ENCODE peak calls at places on chromosomes 7 and 10, in eight cellular contexts. One of them, this sample, is unnamed.

GRCh38 chr10:73253226-73253557 is 748 bp upstream of the MRPS16 start:
- DNase-seq in heart left ventricle: no peak
- DNase-seq in NCI-H1105 treated with DMSO at 0.1 percent for 48 hours: no peak
- DNase-seq in neural crest cell: no peak
- DNase-seq in globus pallidus: no peak
- DNase-seq in ELR: peak; percentile 44
- DNase-seq in right cardiac atrium: no peak
- DNase-seq in psoas muscle: no peak
- DNase-seq in this sample: no peak

GRCh38 chr7:98167653-98168052 is 43.6 kb upstream of the BHLHA15 start:
- DNase-seq in heart left ventricle: no peak
- DNase-seq in neural crest cell: no peak
- DNase-seq in right cardiac atrium: no peak
- DNase-seq in ELR: no peak
- DNase-seq in psoas muscle: no peak
- DNase-seq in NCI-H1105 treated with DMSO at 0.1 percent for 48 hours: no peak
- DNase-seq in globus pallidus: no peak
- DNase-seq in this sample: no peak

GRCh38 chr7:47539398-47540052 is 42.4 kb downstream of the TNS3 start:
- DNase-seq in neural crest cell: no peak
- DNase-seq in heart left ventricle: no peak
- DNase-seq in right cardiac atrium: no peak
- DNase-seq in ELR: peak; percentile 61
- DNase-seq in psoas muscle: no peak
- DNase-seq in globus pallidus: no peak
- DNase-seq in NCI-H1105 treated with DMSO at 0.1 percent for 48 hours: no peak
- DNase-seq in this sample: no peak

GRCh38 chr10:132511092-132511491 is 26.5 kb upstream of the INPP5A start:
- DNase-seq in neural crest cell: no peak
- DNase-seq in right cardiac atrium: no peak
- DNase-seq in globus pallidus: no peak
- DNase-seq in heart left ventricle: no peak
- DNase-seq in psoas muscle: no peak
- DNase-seq in NCI-H1105 treated with DMSO at 0.1 percent for 48 hours: no peak
- DNase-seq in ELR: no peak
- DNase-seq in this sample: no peak

GRCh38 chr10:68553138-68553537 is 7.0 kb upstream of the TET1 start:
- DNase-seq in globus pallidus: no peak
- DNase-seq in heart left ventricle: no peak
- DNase-seq in neural crest cell: no peak
- DNase-seq in right cardiac atrium: no peak
- DNase-seq in ELR: peak; percentile 14
- DNase-seq in NCI-H1105 treated with DMSO at 0.1 percent for 48 hours: no peak
- DNase-seq in psoas muscle: no peak
- DNase-seq in this sample: no peak

GRCh38 chr10:132875435-132875834 is 66.9 kb downstream of the CFAP46 start:
- DNase-seq in heart left ventricle: no peak
- DNase-seq in globus pallidus: no peak
- DNase-seq in ELR: no peak
- DNase-seq in NCI-H1105 treated with DMSO at 0.1 percent for 48 hours: no peak
- DNase-seq in right cardiac atrium: no peak
- DNase-seq in neural crest cell: no peak
- DNase-seq in psoas muscle: no peak
- DNase-seq in this sample: no peak

GRCh38 chr10:119020627-119020946 is 8.9 kb upstream of the NANOS1 start:
- DNase-seq in NCI-H1105 treated with DMSO at 0.1 percent for 48 hours: no peak
- DNase-seq in right cardiac atrium: no peak
- DNase-seq in neural crest cell: no peak
- DNase-seq in ELR: peak; percentile 58
- DNase-seq in heart left ventricle: no peak
- DNase-seq in psoas muscle: peak; percentile 84
- DNase-seq in globus pallidus: no peak
- DNase-seq in this sample: no peak

GRCh38 chr7:51309361-51310130 is 7.1 kb downstream of the COBL start:
- DNase-seq in psoas muscle: no peak
- DNase-seq in right cardiac atrium: no peak
- DNase-seq in neural crest cell: no peak
- DNase-seq in ELR: no peak
- DNase-seq in NCI-H1105 treated with DMSO at 0.1 percent for 48 hours: no peak
- DNase-seq in heart left ventricle: no peak
- DNase-seq in globus pallidus: peak; percentile 60
- DNase-seq in this sample: no peak

GRCh38 chr7:87797798-87798403 is 78.3 kb downstream of the SLC25A40 start:
- DNase-seq in psoas muscle: no peak
- DNase-seq in NCI-H1105 treated with DMSO at 0.1 percent for 48 hours: peak; percentile 73
- DNase-seq in ELR: peak; percentile 56
- DNase-seq in globus pallidus: peak; percentile 37
- DNase-seq in neural crest cell: no peak
- DNase-seq in heart left ventricle: no peak
- DNase-seq in right cardiac atrium: no peak
- DNase-seq in this sample: no peak

GRCh38 chr10:78059916-78060315 is 26.3 kb downstream of the RPS24 start:
- DNase-seq in ELR: no peak
- DNase-seq in globus pallidus: no peak
- DNase-seq in neural crest cell: no peak
- DNase-seq in heart left ventricle: no peak
- DNase-seq in right cardiac atrium: no peak
- DNase-seq in NCI-H1105 treated with DMSO at 0.1 percent for 48 hours: no peak
- DNase-seq in psoas muscle: no peak
- DNase-seq in this sample: no peak

GRCh38 chr10:119268871-119269506 is 61.6 kb downstream of the GRK5 start:
- DNase-seq in right cardiac atrium: no peak
- DNase-seq in ELR: no peak
- DNase-seq in globus pallidus: no peak
- DNase-seq in NCI-H1105 treated with DMSO at 0.1 percent for 48 hours: no peak
- DNase-seq in neural crest cell: no peak
- DNase-seq in psoas muscle: no peak
- DNase-seq in heart left ventricle: peak; percentile 21
- DNase-seq in this sample: no peak

This sample was measured in glutamatergic neuron.